ENCODE peak calls at places on chromosome 15, in six cellular contexts. S is IMR-90, K is mesenchymal stem cell, N is H9, X is H1, I is neuronal stem cell. O is an unnamed sample.

GRCh38 chr15:77784361-77785292 is 151.9 kb upstream of the LINGO1 start:
- DNase-seq in S (no peak), K (peak; percentile 16), N (peak; percentile 70), X (no peak), I (no peak), O (peak; percentile 3)

GRCh38 chr15:48566669-48567068 is 78.8 kb downstream of the FBN1 start:
- DNase-seq in S (peak; percentile 65), K (peak; percentile 62), N (no peak), X (no peak), I (no peak), O (peak; percentile 89)

GRCh38 chr15:48859426-48859825 is 18.5 kb upstream of the EID1 start:
- DNase-seq in S (peak; percentile 32), K (no peak), N (no peak), X (no peak), I (no peak), O (no peak)

GRCh38 chr15:49188933-49189332 is 18.9 kb downstream of the GALK2 start:
- DNase-seq in S (no peak), K (no peak), N (no peak), X (no peak), I (no peak), O (no peak)

GRCh38 chr15:41891946-41892345 is 1.9 kb downstream of the SPTBN5 start:
- DNase-seq in S (no peak), K (no peak), N (no peak), X (no peak), I (no peak), O (no peak)

GRCh38 chr15:36594556-36595090 is 15.2 kb downstream of the CDIN1 start:
- DNase-seq in S (no peak), K (no peak), N (no peak), X (no peak), I (no peak), O (no peak)

GRCh38 chr15:70286110-70286806 is 188.5 kb upstream of the TLE3 start:
- DNase-seq in S (no peak), K (no peak), N (no peak), X (no peak), I (no peak), O (no peak)

GRCh38 chr15:70636540-70637165 is 126.7 kb downstream of the UACA start:
- DNase-seq in S (no peak), K (peak; percentile 37), N (peak; percentile 46), X (no peak), I (no peak), O (no peak)

GRCh38 chr15:82044373-82045178 is 1.2 kb downstream of the MEX3B start:
- DNase-seq in S (peak; percentile 81), K (peak; percentile 79), N (peak; percentile 84), X (no peak), I (peak; percentile 70), O (no peak)

GRCh38 chr15:69300129-69300588 is 1.4 kb downstream of the PAQR5 start:
- DNase-seq in S (no peak), K (no peak), N (peak; percentile 66), X (no peak), I (no peak), O (no peak)

GRCh38 chr15:71885390-71885789 is 75.0 kb downstream of the NR2E3 start:
- DNase-seq in S (no peak), K (no peak), N (no peak), X (no peak), I (no peak), O (no peak)

GRCh38 chr15:79562538-79563298 is 130.6 kb downstream of the MINAR1 start:
- DNase-seq in S (no peak), K (no peak), N (no peak), X (no peak), I (no peak), O (no peak)

GRCh38 chr15:70770863-70771262 is 7.5 kb upstream of the UACA start:
- DNase-seq in S (no peak), K (no peak), N (no peak), X (no peak), I (no peak), O (no peak)

GRCh38 chr15:73809728-73810501 is 56.8 kb upstream of the INSYN1 start:
- DNase-seq in S (no peak), K (no peak), N (no peak), X (no peak), I (no peak), O (no peak)

GRCh38 chr15:68580883-68581155 is 2.0 kb downstream of the CORO2B start:
- DNase-seq in S (no peak), K (no peak), N (no peak), X (no peak), I (no peak), O (no peak)

GRCh38 chr15:101128191-101128590 is 123.7 kb downstream of the CHSY1 start:
- DNase-seq in S (peak; percentile 99), K (peak; percentile 93), N (no peak), X (no peak), I (no peak), O (peak; percentile 78)

GRCh38 chr15:64163662-64164362 is 990 bp upstream of the PPIB start:
- DNase-seq in S (no peak), K (peak; percentile 38), N (no peak), X (no peak), I (no peak), O (peak; percentile 15)

GRCh38 chr15:70356919-70357318 is 259.2 kb upstream of the TLE3 start:
- DNase-seq in S (no peak), K (peak; percentile 34), N (no peak), X (no peak), I (no peak), O (peak; percentile 22)

GRCh38 chr15:93955197-93955596 is 276.2 kb upstream of the MCTP2 start:
- DNase-seq in S (no peak), K (no peak), N (no peak), X (no peak), I (no peak), O (no peak)

GRCh38 chr15:49315543-49315942 is 107.5 kb upstream of the FGF7 start:
- DNase-seq in S (no peak), K (no peak), N (peak; percentile 55), X (no peak), I (no peak), O (no peak)

GRCh38 chr15:29093065-29093435 is 176.6 kb downstream of the NSMCE3 start:
- DNase-seq in S (no peak), K (no peak), N (no peak), X (no peak), I (no peak), O (no peak)

GRCh38 chr15:58736244-58736643 is 13.3 kb downstream of the ADAM10 start:
- DNase-seq in S (no peak), K (no peak), N (no peak), X (no peak), I (no peak), O (no peak)

GRCh38 chr15:101008158-101009139 is 89.3 kb downstream of the LRRK1 start:
- DNase-seq in S (peak; percentile 66), K (peak; percentile 79), N (peak; percentile 92), X (peak; percentile 61), I (peak; percentile 77), O (peak; percentile 94)

GRCh38 chr15:68584704-68585573 is 6.1 kb downstream of the CORO2B start:
- DNase-seq in S (no peak), K (no peak), N (no peak), X (no peak), I (no peak), O (no peak)

GRCh38 chr15:89122532-89123525 is 34.6 kb downstream of the ABHD2 start:
- DNase-seq in S (peak; percentile 65), K (no peak), N (no peak), X (no peak), I (no peak), O (no peak)

GRCh38 chr15:31271706-31272557 is 54.7 kb upstream of the KLF13 start:
- DNase-seq in S (no peak), K (no peak), N (peak; percentile 18), X (no peak), I (no peak), O (no peak)

GRCh38 chr15:71149645-71150557 is 34.6 kb downstream of the THSD4 start:
- DNase-seq in S (no peak), K (no peak), N (no peak), X (no peak), I (no peak), O (no peak)

GRCh38 chr15:31197497-31198414 is 96.2 kb upstream of the TRPM1 start:
- DNase-seq in S (no peak), K (peak; percentile 11), N (peak; percentile 84), X (peak; percentile 44), I (peak; percentile 15), O (peak; percentile 42)

GRCh38 chr15:96252148-96252547 is 78.4 kb upstream of the NR2F2 start:
- DNase-seq in S (no peak), K (no peak), N (no peak), X (no peak), I (no peak), O (peak; percentile 22)

GRCh38 chr15:77516076-77516475 is 95.4 kb downstream of the HMG20A start:
- DNase-seq in S (no peak), K (no peak), N (no peak), X (no peak), I (no peak), O (no peak)

DNA sequence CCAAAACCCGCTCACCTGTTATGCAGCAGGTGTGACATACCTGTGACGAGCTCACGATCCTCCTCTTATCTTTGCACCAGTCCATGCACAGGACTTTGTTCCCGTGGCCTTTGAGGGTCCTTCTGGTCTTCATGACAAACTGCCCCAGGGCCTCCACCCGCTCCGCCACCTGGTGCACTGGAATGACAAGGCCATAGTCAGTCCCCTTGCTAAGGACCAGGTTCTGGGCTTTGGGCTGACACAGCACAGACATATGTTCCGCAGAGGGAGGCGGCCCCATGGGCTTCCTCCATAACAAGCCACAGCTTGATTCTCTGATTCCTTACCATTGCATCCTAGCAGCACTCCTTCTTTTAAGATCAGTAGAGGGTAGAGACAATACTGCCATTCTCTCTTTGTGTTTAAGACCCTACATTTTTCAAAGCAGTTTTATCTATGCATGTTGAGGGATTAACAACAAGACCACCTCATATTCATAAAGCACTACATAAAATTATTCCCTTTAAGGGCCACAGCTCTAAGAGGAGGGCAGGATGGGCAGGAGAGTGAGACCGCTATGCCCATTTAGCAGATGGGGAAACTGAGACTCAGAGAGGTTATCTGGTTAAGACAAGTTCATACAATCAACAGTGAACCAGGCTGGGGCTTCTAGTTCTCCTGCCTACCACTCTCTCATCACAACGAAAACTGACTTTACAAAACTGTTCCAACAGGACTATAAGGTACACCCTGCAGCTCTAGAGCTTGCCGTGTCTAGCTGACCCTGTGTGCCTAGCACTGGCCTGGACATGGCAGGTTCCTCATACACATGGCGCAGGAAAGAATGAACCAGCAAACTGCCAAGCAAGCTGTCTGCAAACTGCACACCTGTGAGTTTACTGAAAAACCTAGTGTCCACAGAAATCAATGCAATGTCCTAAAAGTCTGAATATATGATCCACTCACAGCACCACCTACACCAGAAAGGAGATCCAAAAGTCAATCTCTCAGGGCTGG is 37.0 kb downstream of the GNB5 start:
- DNase-seq in S (no peak), K (no peak), N (no peak), X (no peak), I (no peak), O (no peak)
- H4K91ac ChIP-seq in S (no peak overlapping the region), K (no peak overlapping the region), N (no peak overlapping the region), X (no peak overlapping the region), I (no peak overlapping the region), O (no peak overlapping the region)

GRCh38 chr15:62494144-62494543 is 329.1 kb upstream of the C2CD4B start:
- DNase-seq in S (no peak), K (no peak), N (no peak), X (no peak), I (no peak), O (no peak)
- H3K18ac ChIP-seq in S (no peak overlapping the region), K (no peak overlapping the region), N (no peak overlapping the region), X (no peak overlapping the region), I (no peak overlapping the region), O (peak overlapping the region; percentile 51)

GRCh38 chr15:57273366-57273765 is 102.9 kb upstream of the CGNL1 start:
- DNase-seq in S (no peak), K (no peak), N (no peak), X (no peak), I (no peak), O (no peak)
- H4K91ac ChIP-seq in S (no peak overlapping the region), K (no peak overlapping the region), N (no peak overlapping the region), X (no peak overlapping the region), I (no peak overlapping the region), O (no peak overlapping the region)

GRCh38 chr15:27686376-27686775 is 412.7 kb downstream of the OCA2 start:
- DNase-seq in S (peak; percentile 34), K (no peak), N (no peak), X (no peak), I (no peak), O (no peak)
- H3K18ac ChIP-seq in S (no peak overlapping the region), K (no peak overlapping the region), N (no peak overlapping the region), X (no peak overlapping the region), I (no peak overlapping the region), O (no peak overlapping the region)

O was measured in trophoblast cell.